ENCODE peak calls at places on chromosomes 1 and 21, in four cellular contexts. One of them, this sample, is unnamed.

GRCh38 chr1:201718346-201719202 is 110.4 kb upstream of the IPO9 start:
- DNase-seq in GM04503: no peak
- DNase-seq in T follicular helper cell: no peak
- DNase-seq in fibroblast of lung: no peak
- DNase-seq in this sample: no peak

GRCh38 chr1:172928412-172928811 is 122.3 kb downstream of the TNFSF18 start:
- DNase-seq in fibroblast of lung: peak; percentile 94
- DNase-seq in GM04503: peak; percentile 81
- DNase-seq in T follicular helper cell: no peak
- DNase-seq in this sample: peak; percentile 76

GRCh38 chr21:17454315-17455027 is 58.4 kb upstream of the CXADR start:
- DNase-seq in T follicular helper cell: no peak
- DNase-seq in fibroblast of lung: peak; percentile 88
- DNase-seq in GM04503: peak; percentile 55
- DNase-seq in this sample: peak; percentile 98

GRCh38 chr1:7594714-7595295 is 176.3 kb upstream of the VAMP3 start:
- DNase-seq in GM04503: no peak
- DNase-seq in fibroblast of lung: no peak
- DNase-seq in T follicular helper cell: no peak
- DNase-seq in this sample: no peak

GRCh38 chr1:182164273-182164672 is 102.8 kb upstream of the ZNF648 start:
- DNase-seq in T follicular helper cell: no peak
- DNase-seq in GM04503: no peak
- DNase-seq in fibroblast of lung: no peak
- DNase-seq in this sample: no peak

GRCh38 chr1:33256701-33257387 is 552 bp downstream of the ZNF362 start:
- DNase-seq in GM04503: peak; percentile 12
- DNase-seq in T follicular helper cell: peak; percentile 15
- DNase-seq in fibroblast of lung: peak; percentile 85
- DNase-seq in this sample: peak; percentile 72

GRCh38 chr1:61851849-61852692 is 109.8 kb downstream of the PATJ start:
- DNase-seq in GM04503: peak; percentile 32
- DNase-seq in T follicular helper cell: no peak
- DNase-seq in fibroblast of lung: peak; percentile 86
- DNase-seq in this sample: peak; percentile 73

GRCh38 chr1:220680085-220680687 is 10.0 kb upstream of the C1orf115 start:
- DNase-seq in GM04503: no peak
- DNase-seq in fibroblast of lung: peak; percentile 49
- DNase-seq in T follicular helper cell: no peak
- DNase-seq in this sample: peak; percentile 27

GRCh38 chr1:201554789-201555592 is 16.1 kb downstream of the NAV1 start:
- DNase-seq in fibroblast of lung: no peak
- DNase-seq in GM04503: no peak
- DNase-seq in T follicular helper cell: no peak
- DNase-seq in this sample: no peak

This sample was measured in HFFc6.